ENCODE peak calls at places on chromosomes 11 and 22, in five cellular contexts. V, G, D, L and P are unnamed samples.

GRCh38 chr11:114896594-114896993 is 218.3 kb downstream of the NXPE2 start:
- DNase-seq in G (no peak), V (no peak), D (no peak), L (no peak), P (no peak)

GRCh38 chr22:19886605-19887250 is 32.1 kb upstream of the GNB1L start:
- DNase-seq in V (no peak), L (no peak), D (no peak), G (no peak), P (no peak)

GRCh38 chr11:65946655-65947054 is 1.4 kb downstream of the TSGA10IP start:
- DNase-seq in G (no peak), L (no peak), V (no peak), D (no peak), P (no peak)

GRCh38 chr11:65223031-65223430 is 38.7 kb upstream of the POLA2 start:
- DNase-seq in D (no peak), G (no peak), L (no peak), V (no peak), P (no peak)

GRCh38 chr11:115201121-115201792 is 303.0 kb downstream of the CADM1 start:
- DNase-seq in G (no peak), L (no peak), V (no peak), D (no peak), P (no peak)

GRCh38 chr11:36156486-36157150 is 132.6 kb downstream of the COMMD9 start:
- DNase-seq in L (no peak), D (no peak), G (no peak), V (no peak), P (no peak)

GRCh38 chr11:134230339-134230738 is 5.9 kb downstream of the VPS26B start:
- DNase-seq in D (no peak), G (no peak), L (no peak), V (no peak), P (no peak)

GRCh38 chr11:86287468-86287796 is 14.6 kb upstream of the HIKESHI start:
- DNase-seq in D (no peak), G (no peak), L (no peak), V (no peak), P (no peak)

GRCh38 chr22:42330953-42331525 is 60.6 kb upstream of the TCF20 start:
- DNase-seq in G (no peak), L (peak; percentile 60), V (no peak), D (no peak), P (no peak)

GRCh38 chr11:77198440-77198849 is 70.4 kb downstream of the MYO7A start:
- DNase-seq in G (no peak), D (no peak), V (peak; percentile 40), L (no peak), P (peak; percentile 63)

GRCh38 chr11:15006139-15006759 is 34.1 kb upstream of the CALCA start:
- DNase-seq in G (no peak), V (peak; percentile 13), L (peak; percentile 46), D (no peak), P (peak; percentile 40)

GRCh38 chr11:88175004-88175706 is at the start of gene RAB38:
- DNase-seq in G (peak; percentile 67), D (no peak), V (peak; percentile 44), L (peak; percentile 52), P (no peak)

GRCh38 chr11:66680966-66681645 is 3.4 kb upstream of the RBM4B start:
- DNase-seq in V (no peak), G (no peak), L (no peak), D (no peak), P (no peak)

GRCh38 chr22:37566329-37566837 is 6.1 kb downstream of the CDC42EP1 start:
- DNase-seq in L (no peak), D (no peak), V (no peak), G (peak; percentile 45), P (no peak)

GRCh38 chr11:124012697-124013096 is at the start of gene OR10G4:
- DNase-seq in L (no peak), G (no peak), D (no peak), V (no peak), P (no peak)

GRCh38 chr11:126032374-126032773 is 30.3 kb downstream of the CDON start:
- DNase-seq in L (no peak), G (no peak), D (no peak), V (no peak), P (no peak)

GRCh38 chr11:125626381-125626950 is 1.5 kb downstream of the CHEK1 start:
- DNase-seq in G (no peak), D (no peak), V (no peak), L (peak; percentile 56), P (no peak)

GRCh38 chr11:581752-582151 is 5.5 kb downstream of the PHRF1 start:
- DNase-seq in G (no peak), D (no peak), L (no peak), V (no peak), P (no peak)

GRCh38 chr22:20551805-20552449 is 44.5 kb downstream of the MED15 start:
- DNase-seq in L (no peak), G (peak; percentile 78), D (no peak), V (no peak), P (no peak)

GRCh38 chr22:43308451-43309235 is 34.5 kb downstream of the SCUBE1 start:
- DNase-seq in D (no peak), V (no peak), L (peak; percentile 53), G (no peak), P (no peak)

GRCh38 chr11:95088946-95089619 is 563 bp upstream of the ENDOD1 start:
- DNase-seq in V (no peak), L (no peak), D (no peak), G (no peak), P (no peak)

GRCh38 chr11:102513869-102514268 is 16.7 kb downstream of the MMP7 start:
- DNase-seq in G (peak; percentile 32), L (no peak), V (no peak), D (no peak), P (no peak)

GRCh38 chr22:30289126-30289979 is at the start of gene CASTOR1:
- DNase-seq in V (peak; percentile 87), G (peak; percentile 98), D (peak; percentile 81), L (peak; percentile 94), P (peak; percentile 91)

GRCh38 chr11:129743029-129743846 is 72.4 kb upstream of the TMEM45B start:
- DNase-seq in V (peak; percentile 13), L (no peak), G (no peak), D (no peak), P (no peak)

GRCh38 chr11:8408151-8408930 is 144.7 kb upstream of the LMO1 start:
- DNase-seq in G (no peak), D (no peak), V (no peak), L (no peak), P (no peak)

GRCh38 chr11:10556590-10556989 is 11.9 kb downstream of the LYVE1 start:
- DNase-seq in D (no peak), G (no peak), L (no peak), V (no peak), P (no peak)

GRCh38 chr11:34266090-34266912 is 91.5 kb downstream of the ABTB2 start:
- DNase-seq in D (no peak), L (no peak), G (no peak), V (no peak), P (no peak)